ENCODE peak calls at places on chromosomes 3 and 15, in ten cellular contexts. D is omental fat pad; S is fibroblast of the aortic adventitia; P is amniotic epithelial cell; O is stimulated activated CD4-positive, alpha-beta T cell treated with anti-CD3 and anti-CD28 coated beads, Interleukin-1b, Interleukin-23, amount 100 ng/mL, for 24 hours; U is GM23248; W is foreskin fibroblast; G is HEK293T; I is renal cortical epithelial cell; B is ureter. X is an unnamed sample.
A peak's percentile ranks its signal among the peaks of the same experiment; 100 is the strongest.

GRCh38 chr3:129614435-129614834 is 8.0 kb upstream of the PLXND1 start:
- DNase-seq in I (no peak), G (no peak), W (no peak), P (no peak), S (no peak), U (no peak), O (no peak), D (no peak), B (no peak), X (no peak)

GRCh38 chr15:101152914-101153313 is 98.9 kb downstream of the CHSY1 start:
- DNase-seq in I (no peak), O (no peak), S (no peak), U (no peak), P (no peak), W (no peak), D (no peak), G (peak; percentile 71), B (no peak), X (no peak)

GRCh38 chr3:39107056-39107873 is at the start of the genes GORASP1 and TTC21A:
- DNase-seq in I (peak; percentile 76), D (peak; percentile 58), W (peak; percentile 84), O (peak; percentile 38), B (peak; percentile 84), U (peak; percentile 97), G (peak; percentile 90), P (peak; percentile 86), S (peak; percentile 85), X (peak; percentile 68)

GRCh38 chr15:66760358-66760967 is 58.4 kb downstream of the SMAD6 start:
- DNase-seq in I (no peak), O (no peak), W (no peak), B (no peak), D (no peak), G (no peak), P (no peak), U (no peak), S (no peak), X (no peak)

GRCh38 chr15:40443846-40444245 is 3.1 kb downstream of the BAHD1 start:
- DNase-seq in G (no peak), D (no peak), S (no peak), O (no peak), I (no peak), B (no peak), W (no peak), P (peak; percentile 24), U (peak; percentile 42), X (no peak)

GRCh38 chr15:42037650-42038049 is 16.8 kb upstream of the PLA2G4E start:
- DNase-seq in O (no peak), G (no peak), S (no peak), U (peak; percentile 14), W (no peak), I (peak; percentile 55), D (no peak), P (no peak), B (peak; percentile 76), X (no peak)

GRCh38 chr3:194301730-194302129 is 49.4 kb downstream of the CPN2 start:
- DNase-seq in O (no peak), D (no peak), P (no peak), B (no peak), S (no peak), G (no peak), U (no peak), W (no peak), I (no peak), X (no peak)

GRCh38 chr3:184186902-184187207 is 856 bp downstream of the ABCF3 start:
- DNase-seq in P (no peak), U (peak; percentile 32), W (no peak), D (no peak), I (no peak), S (no peak), B (no peak), G (no peak), O (no peak), X (no peak)

GRCh38 chr3:52833202-52833601 is 1.6 kb downstream of the MUSTN1 start:
- DNase-seq in U (no peak), I (no peak), O (no peak), S (no peak), B (no peak), D (no peak), P (no peak), W (no peak), G (no peak), X (no peak)

GRCh38 chr3:175493296-175493695 is 634.2 kb downstream of the NAALADL2 start:
- DNase-seq in S (no peak), B (no peak), P (no peak), W (no peak), I (peak; percentile 93), U (no peak), O (no peak), D (no peak), G (no peak), X (no peak)

GRCh38 chr3:24773798-24774197 is 279.1 kb upstream of the THRB start:
- DNase-seq in S (peak; percentile 55), I (peak; percentile 60), B (peak; percentile 67), W (peak; percentile 3), O (no peak), D (no peak), G (peak; percentile 59), U (peak; percentile 68), P (peak; percentile 62), X (peak; percentile 65)

GRCh38 chr15:42121667-42122066 is 27.3 kb upstream of the PLA2G4D start:
- DNase-seq in I (no peak), W (no peak), S (no peak), D (no peak), P (peak; percentile 48), B (no peak), U (no peak), O (no peak), G (no peak), X (no peak)

GRCh38 chr15:66934315-66934930 is 131.0 kb upstream of the SMAD3 start:
- DNase-seq in B (no peak), G (no peak), S (no peak), I (no peak), U (no peak), P (no peak), D (no peak), O (no peak), W (no peak), X (no peak)

GRCh38 chr3:57646723-57647122 is 46.2 kb downstream of the DENND6A start:
- DNase-seq in S (peak; percentile 83), I (peak; percentile 42), P (peak; percentile 39), D (no peak), O (no peak), U (peak; percentile 74), G (no peak), B (no peak), W (peak; percentile 38), X (no peak)

GRCh38 chr3:130093741-130094391 is 12.2 kb downstream of the ALG1L2 start:
- DNase-seq in S (no peak), D (no peak), G (no peak), P (no peak), I (no peak), U (no peak), O (no peak), B (no peak), W (no peak), X (no peak)

GRCh38 chr15:82044373-82045178 is 1.2 kb downstream of the MEX3B start:
- DNase-seq in P (peak; percentile 41), I (no peak), B (peak; percentile 45), U (peak; percentile 79), D (no peak), S (peak; percentile 63), G (peak; percentile 28), W (peak; percentile 39), O (no peak), X (no peak)

GRCh38 chr3:177569823-177570657 is 372.8 kb upstream of the TBL1XR1 start:
- DNase-seq in I (peak; percentile 72), D (no peak), S (no peak), P (no peak), G (no peak), B (no peak), U (peak; percentile 76), O (no peak), W (peak; percentile 84), X (no peak)

GRCh38 chr3:115713247-115713646 is 89.9 kb downstream of the GAP43 start:
- DNase-seq in W (no peak), D (no peak), U (peak; percentile 15), P (no peak), G (no peak), O (no peak), S (peak; percentile 43), B (no peak), I (peak; percentile 70), X (no peak)

GRCh38 chr3:37625051-37625450 is 236.6 kb upstream of the CTDSPL start:
- DNase-seq in I (no peak), P (no peak), U (no peak), S (no peak), G (no peak), W (no peak), B (no peak), O (no peak), D (no peak), X (no peak)

GRCh38 chr15:40090774-40091455 is 17.8 kb downstream of the BMF start:
- DNase-seq in P (no peak), S (no peak), D (no peak), I (no peak), U (no peak), O (no peak), W (no peak), G (no peak), B (no peak), X (no peak)

GRCh38 chr3:195549001-195549400 is 5.9 kb upstream of the PPP1R2 start:
- DNase-seq in W (no peak), G (no peak), U (peak; percentile 20), I (no peak), D (no peak), P (no peak), O (no peak), S (no peak), B (no peak), X (no peak)

GRCh38 chr3:58047806-58048205 is 39.6 kb downstream of the FLNB start:
- DNase-seq in B (no peak), I (peak; percentile 73), W (peak; percentile 93), D (no peak), S (peak; percentile 74), O (no peak), G (no peak), P (peak; percentile 84), U (peak; percentile 95), X (no peak)

GRCh38 chr3:175512700-175513099 is 653.6 kb downstream of the NAALADL2 start:
- DNase-seq in D (no peak), B (no peak), S (no peak), O (no peak), I (no peak), G (no peak), P (no peak), U (no peak), W (no peak), X (no peak)

GRCh38 chr15:40454904-40455391 is 14.2 kb downstream of the BAHD1 start:
- DNase-seq in O (no peak), I (peak; percentile 56), D (no peak), S (peak; percentile 50), U (peak; percentile 69), B (no peak), G (no peak), W (no peak), P (peak; percentile 40), X (no peak)